ENCODE peak calls at places on chromosome 22, in eight cellular contexts. K is RWPE2; Q is thyroid gland; U is CD8-positive, alpha-beta memory T cell; E is stimulated activated CD4-positive, alpha-beta T cell treated with anti-CD3 and anti-CD28 coated beads, Interleukin-4, amount 100 ng/mL, for 48 hours; H is right atrium auricular region; I is HuH-7; A is substantia nigra. D is an unnamed sample.

GRCh38 chr22:44357296-44357961 is 44.7 kb upstream of the SHISAL1 start:
- DNase-seq in K (peak), Q (no peak), U (no peak), E (no peak), H (no peak), I (no peak), A (no peak), D (peak)

GRCh38 chr22:48303360-48303725 is 1524.3 kb downstream of the BRD1 start:
- DNase-seq in K (no peak), Q (no peak), U (no peak), E (no peak), H (peak), I (no peak), A (no peak), D (no peak)

GRCh38 chr22:39383841-39384625 is 15.5 kb upstream of the TAB1 start:
- DNase-seq in K (no peak), Q (no peak), U (no peak), E (no peak), H (no peak), I (no peak), A (no peak), D (no peak)

GRCh38 chr22:38081941-38082828 is 1.8 kb downstream of the SLC16A8 start:
- DNase-seq in K (no peak), Q (no peak), U (no peak), E (no peak), H (no peak), I (no peak), A (no peak), D (no peak)

GRCh38 chr22:38144025-38144405 is 33.5 kb upstream of the BAIAP2L2 start:
- DNase-seq in K (no peak), Q (no peak), U (no peak), E (no peak), H (no peak), I (no peak), A (no peak), D (no peak)

GRCh38 chr22:40387758-40388157 is 17.4 kb downstream of the SGSM3 start:
- DNase-seq in K (no peak), Q (peak), U (no peak), E (no peak), H (no peak), I (peak), A (no peak), D (no peak)

GRCh38 chr22:31300896-31301295 is 8.6 kb upstream of the PIK3IP1 start:
- DNase-seq in K (no peak), Q (no peak), U (no peak), E (no peak), H (no peak), I (no peak), A (no peak), D (no peak)

GRCh38 chr22:50519151-50519550 is 6.2 kb downstream of the SCO2 start:
- DNase-seq in K (no peak), Q (no peak), U (no peak), E (no peak), H (no peak), I (no peak), A (no peak), D (no peak)

GRCh38 chr22:41305646-41306045 is 4.3 kb downstream of the ZC3H7B start:
- DNase-seq in K (no peak), Q (no peak), U (no peak), E (no peak), H (no peak), I (no peak), A (no peak), D (no peak)

GRCh38 chr22:50243704-50244419 is 961 bp downstream of the TUBGCP6 start:
- DNase-seq in K (no peak), Q (no peak), U (no peak), E (no peak), H (no peak), I (no peak), A (no peak), D (no peak)

GRCh38 chr22:50114221-50114981 is 24.6 kb downstream of the MOV10L1 start:
- DNase-seq in K (no peak), Q (peak), U (no peak), E (no peak), H (no peak), I (no peak), A (no peak), D (no peak)

GRCh38 chr22:36884314-36885158 is 23.7 kb downstream of the NCF4 start:
- DNase-seq in K (no peak), Q (no peak), U (no peak), E (no peak), H (no peak), I (no peak), A (no peak), D (no peak)

GRCh38 chr22:49332691-49333090 is 495.0 kb downstream of the BRD1 start:
- DNase-seq in K (no peak), Q (no peak), U (no peak), E (no peak), H (no peak), I (no peak), A (no peak), D (no peak)